ENCODE peak calls at places on chromosomes 12 and 14, in four cellular contexts. L, S, M and K are unnamed samples.

GRCh38 chr12:1917172-1918070 is 1.0 kb downstream of the CACNA2D4 start:
- DNase-seq in S (no peak), L (no peak), M (no peak), K (peak)

GRCh38 chr12:92208613-92209121 is 63.0 kb upstream of the BTG1 start:
- DNase-seq in L (no peak), M (peak), S (no peak), K (peak)

GRCh38 chr14:105710119-105711057 is 184.0 kb downstream of the TMEM121 start:
- DNase-seq in L (no peak), M (no peak), S (no peak), K (no peak)

GRCh38 chr14:105853089-105853906 is 326.9 kb downstream of the TMEM121 start:
- DNase-seq in S (no peak), M (peak), L (no peak), K (no peak)

GRCh38 chr12:32284561-32284960 is 114.8 kb upstream of the FGD4 start:
- DNase-seq in M (no peak), L (no peak), S (no peak), K (no peak)

GRCh38 chr12:109612975-109613502 is 39.4 kb downstream of the MVK start:
- DNase-seq in M (no peak), L (peak), S (peak), K (peak)

GRCh38 chr14:65753061-65753460 is 340.5 kb downstream of the FUT8 start:
- DNase-seq in L (no peak), S (peak), M (no peak), K (no peak)

GRCh38 chr14:90791481-90791880 is 24.7 kb downstream of the TTC7B start:
- DNase-seq in M (no peak), S (no peak), L (no peak), K (no peak)

GRCh38 chr14:53929871-53930685 is 26.5 kb downstream of the BMP4 start:
- DNase-seq in L (peak), M (no peak), S (no peak), K (peak)

GRCh38 chr14:21347201-21347600 is 36.6 kb downstream of the SUPT16H start:
- DNase-seq in M (no peak), S (no peak), L (no peak), K (no peak)

GRCh38 chr12:104108755-104109445 is 29.1 kb downstream of the NFYB start:
- DNase-seq in S (peak), M (peak), L (peak), K (peak)

GRCh38 chr12:54033106-54033979 is 493 bp downstream of the HOXC5 start:
- DNase-seq in S (peak), L (no peak), M (no peak), K (no peak)

GRCh38 chr12:53989227-53990113 is 4.5 kb downstream of the HOXC10 start:
- DNase-seq in L (no peak), S (peak), M (peak), K (peak)

GRCh38 chr14:105098316-105098715 is 33.1 kb upstream of the GPR132 start:
- DNase-seq in M (no peak), L (no peak), S (no peak), K (no peak)

GRCh38 chr14:57519051-57519450 is 25.4 kb upstream of the CCDC198 start:
- DNase-seq in S (peak), L (no peak), M (no peak), K (no peak)

GRCh38 chr12:24739094-24739779 is 209.7 kb downstream of the BCAT1 start:
- DNase-seq in S (no peak), M (no peak), L (no peak), K (no peak)

GRCh38 chr12:6647083-6647604 is at the start of gene ACRBP:
- DNase-seq in M (no peak), S (no peak), L (peak), K (no peak)

GRCh38 chr14:91114079-91115065 is 499 bp downstream of the DGLUCY start:
- DNase-seq in M (peak), L (peak), S (peak), K (peak)

GRCh38 chr12:19771858-19772257 is 332.6 kb downstream of the AEBP2 start:
- DNase-seq in M (no peak), L (no peak), S (no peak), K (no peak)

GRCh38 chr12:72543777-72544467 is 271.8 kb downstream of the TRHDE start:
- DNase-seq in S (no peak), L (no peak), M (no peak), K (no peak)

GRCh38 chr14:21990116-21990515 is 316.5 kb upstream of the OR4E1 start:
- DNase-seq in M (no peak), S (no peak), L (no peak), K (no peak)

GRCh38 chr12:16299403-16299802 is 21.9 kb upstream of the SLC15A5 start:
- DNase-seq in M (no peak), L (no peak), S (no peak), K (no peak)

GRCh38 chr12:65879878-65880277 is 55.6 kb downstream of the HMGA2 start:
- DNase-seq in L (no peak), S (no peak), M (no peak), K (no peak)

GRCh38 chr12:53102883-53103807 is at the start of gene SOAT2:
- DNase-seq in L (no peak), M (peak), S (peak), K (peak)

GRCh38 chr14:50380455-50380854 is 16.2 kb downstream of the CDKL1 start:
- DNase-seq in M (no peak), L (no peak), S (no peak), K (no peak)

GRCh38 chr14:72666610-72667009 is 227.3 kb downstream of the DPF3 start:
- DNase-seq in M (no peak), L (no peak), S (no peak), K (no peak)

GRCh38 chr12:45730842-45731336 is 1.4 kb downstream of the ARID2 start:
- DNase-seq in S (peak), L (no peak), M (no peak), K (peak)

GRCh38 chr14:22427771-22428228 is 161.2 kb downstream of the DAD1 start:
- DNase-seq in M (no peak), L (no peak), S (peak), K (no peak)

GRCh38 chr12:69994593-69995222 is 169.7 kb downstream of the MYRFL start:
- DNase-seq in L (no peak), S (no peak), M (no peak), K (no peak)

GRCh38 chr12:81146228-81147225 is 68.6 kb downstream of the ACSS3 start:
- DNase-seq in L (no peak), M (no peak), S (peak), K (no peak)

GRCh38 chr14:60679566-60680258 is 30.4 kb upstream of the SIX1 start:
- DNase-seq in M (no peak), L (no peak), S (no peak), K (no peak)

GRCh38 chr14:90577661-90578282 is 180.9 kb downstream of the CALM1 start:
- DNase-seq in M (no peak), L (no peak), S (no peak), K (no peak)

GRCh38 chr12:3170423-3171194 is 93.4 kb downstream of the TSPAN9 start:
- DNase-seq in M (no peak), S (no peak), L (no peak), K (no peak)

GRCh38 chr14:68692916-68693771 is 99.7 kb downstream of the ZFP36L1 start:
- DNase-seq in S (no peak), M (no peak), L (no peak), K (no peak)
- TF ChIP-seq ETV6 in S (no peak), M (no peak), L (no peak), K (no peak)

GRCh38 chr12:96070670-96071279 is 35.4 kb upstream of the LTA4H start:
- DNase-seq in S (peak), M (peak), L (peak), K (no peak)
- TF ChIP-seq CTCF in S (peak), M (peak), L (no peak), K (peak)

GRCh38 chr14:32682219-32682618 is 256.5 kb upstream of the NPAS3 start:
- DNase-seq in S (no peak), M (no peak), L (no peak), K (no peak)
- TF ChIP-seq ETV6 in S (no peak), M (no peak), L (no peak), K (no peak)

GRCh38 chr12:77493769-77494168 is 336.9 kb upstream of the NAV3 start:
- DNase-seq in M (no peak), L (no peak), S (no peak), K (no peak)

GRCh38 chr12:77485961-77486579 is 344.6 kb upstream of the NAV3 start:
- DNase-seq in M (no peak), S (no peak), L (no peak), K (no peak)

GRCh38 chr12:77493311-77493710 is 337.4 kb upstream of the NAV3 start:
- DNase-seq in S (no peak), M (no peak), L (no peak), K (no peak)

GRCh38 chr12:77488041-77488620 is 342.6 kb upstream of the NAV3 start:
- DNase-seq in M (no peak), L (no peak), S (no peak), K (no peak)
- TF ChIP-seq CTCF in M (no peak), L (no peak), S (no peak), K (no peak)

DNA sequence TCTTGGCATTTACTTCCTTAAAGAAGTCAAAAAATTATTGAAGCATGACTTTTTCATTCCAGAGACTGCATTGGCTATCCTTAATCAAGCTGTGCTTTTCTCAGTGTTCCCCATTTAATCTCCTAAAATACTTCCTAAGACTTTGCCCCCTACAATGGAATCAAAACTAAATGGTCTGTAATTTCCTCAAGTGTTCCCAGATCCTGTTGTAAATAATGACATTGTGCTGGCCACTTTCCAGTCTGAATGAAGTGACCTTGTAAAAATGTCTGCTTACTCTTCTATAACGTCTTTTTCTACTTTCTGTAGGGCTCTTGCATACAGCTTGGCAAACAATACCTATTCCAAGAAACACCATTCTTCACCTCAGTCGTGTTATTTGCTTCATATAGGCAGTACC is 45.3 kb upstream of the MBIP start:
- DNase-seq in M (no peak), S (no peak), L (no peak), K (no peak)
- TF ChIP-seq ETV6 in M (no peak), S (no peak), L (no peak), K (no peak)

GRCh38 chr12:116174904-116175303 is 102.6 kb downstream of the MED13L start:
- DNase-seq in L (no peak), S (no peak), M (no peak), K (no peak)
- TF ChIP-seq CTCF in L (no peak), S (no peak), M (no peak), K (no peak)

GRCh38 chr12:122333142-122334087 is 67.1 kb upstream of the VPS33A start:
- DNase-seq in L (no peak), M (no peak), S (no peak), K (peak)

DNA sequence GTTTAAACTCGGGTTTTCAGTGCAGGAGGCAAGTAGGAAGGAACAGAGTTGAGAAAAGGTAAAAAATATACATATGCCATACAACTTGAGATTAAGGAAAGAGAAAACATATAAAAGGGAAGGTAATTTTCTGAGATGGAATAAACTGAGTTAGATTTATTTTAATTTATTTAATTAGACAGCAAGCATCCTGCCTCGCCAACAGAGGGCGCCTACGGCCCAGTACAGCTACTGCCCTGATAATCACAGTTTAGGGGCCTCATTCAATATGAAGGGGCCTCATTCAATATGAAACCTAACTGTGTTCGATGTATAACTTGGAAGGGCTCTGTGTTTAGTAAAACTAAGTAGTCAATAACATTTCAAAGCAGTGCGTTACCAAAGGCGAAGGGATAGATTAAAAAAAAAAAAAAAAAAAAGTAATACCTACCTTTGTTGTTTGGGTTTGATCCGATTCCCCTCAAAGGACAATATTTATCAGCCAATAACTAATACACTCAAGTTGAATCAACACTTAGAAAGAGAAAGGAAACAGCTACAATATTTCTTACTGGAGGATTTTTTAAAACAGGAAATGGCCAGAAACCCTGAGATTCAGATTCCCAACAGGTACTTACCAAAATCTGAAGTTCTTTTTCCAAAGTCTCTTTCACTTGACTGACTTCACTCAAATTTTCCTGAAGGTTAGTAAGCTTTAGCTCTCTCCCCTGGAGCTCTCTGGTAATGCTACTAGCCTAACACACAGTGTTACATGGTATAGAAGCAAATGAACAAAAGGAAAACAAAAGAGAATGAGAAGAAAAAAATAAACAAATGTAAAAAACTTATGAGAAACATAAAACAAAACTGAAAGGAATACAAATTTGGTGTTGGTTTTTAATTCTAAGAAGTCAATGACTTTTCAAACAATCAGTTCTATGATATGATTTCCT is 70.0 kb upstream of the VPS33A start:
- DNase-seq in M (no peak), S (peak), L (peak), K (peak)
- TF ChIP-seq ETV6 in M (no peak), S (no peak), L (no peak), K (no peak)

GRCh38 chr14:58780595-58780994 is 142.8 kb downstream of the DACT1 start:
- DNase-seq in S (no peak), M (no peak), L (no peak), K (no peak)
- TF ChIP-seq CTCF in S (no peak), M (no peak), L (no peak), K (no peak)

GRCh38 chr12:27212861-27213260 is 31.2 kb upstream of the STK38L start:
- DNase-seq in M (no peak), L (no peak), S (no peak), K (no peak)
- TF ChIP-seq ETV6 in M (no peak), L (no peak), S (no peak), K (no peak)